ENCODE peak calls at places on chromosomes 1 and 21, in eight cellular contexts. Q is stimulated activated CD4-positive, alpha-beta T cell treated with anti-CD3 and anti-CD28 coated beads, Interleukin-4, amount 100 ng/mL, for 48 hours; F is hepatocyte; O is activated naive CD8-positive, alpha-beta T cell treated with anti-CD3 and anti-CD28 coated beads for 36 hours; D is HT-29; M is activated CD8-positive, alpha-beta memory T cell treated with anti-CD3 and anti-CD28 coated beads for 4 hours; T is NCI-H1417; W is head of caudate nucleus. N is an unnamed sample.

GRCh38 chr21:45542667-45543370 is 579 bp upstream of the SLC19A1 start:
- DNase-seq in T (no peak), W (peak), O (peak), Q (no peak), D (no peak), M (no peak), F (no peak), N (no peak)

GRCh38 chr1:205793959-205794730 is 18.9 kb downstream of the SLC41A1 start:
- DNase-seq in W (no peak), D (no peak), M (no peak), F (no peak), O (no peak), T (no peak), Q (no peak), N (no peak)

GRCh38 chr1:233787599-233787998 is 116.9 kb upstream of the SLC35F3 start:
- DNase-seq in W (no peak), F (no peak), D (no peak), O (no peak), M (no peak), Q (no peak), T (no peak), N (no peak)

GRCh38 chr1:25922633-25923567 is 16.7 kb upstream of the STMN1 start:
- DNase-seq in D (no peak), M (no peak), T (peak), O (peak), W (peak), Q (peak), F (peak), N (no peak)

GRCh38 chr1:85582687-85583354 is 2.3 kb downstream of the CCN1 start:
- DNase-seq in M (no peak), O (no peak), T (no peak), Q (no peak), W (no peak), F (no peak), D (no peak), N (no peak)

GRCh38 chr1:82485591-82486369 is 685.0 kb downstream of the ADGRL2 start:
- DNase-seq in Q (no peak), T (peak), O (no peak), W (peak), D (no peak), M (no peak), F (peak), N (no peak)

GRCh38 chr1:65421341-65422174 is 1.1 kb downstream of the LEPR start:
- DNase-seq in O (no peak), W (no peak), F (no peak), Q (no peak), D (no peak), T (no peak), M (no peak), N (no peak)

GRCh38 chr1:1082239-1083180 is 8.4 kb upstream of the RNF223 start:
- DNase-seq in Q (no peak), W (no peak), F (peak), M (no peak), O (no peak), T (no peak), D (no peak), N (no peak)

GRCh38 chr1:11524465-11525150 is 45.7 kb downstream of the DISP3 start:
- DNase-seq in F (no peak), Q (no peak), D (no peak), M (no peak), W (no peak), T (no peak), O (no peak), N (no peak)

GRCh38 chr1:114333670-114334069 is 177.3 kb downstream of the TRIM33 start:
- DNase-seq in Q (no peak), W (no peak), F (no peak), D (no peak), M (no peak), T (no peak), O (no peak), N (no peak)

GRCh38 chr1:225888898-225889690 is at the start of gene LEFTY1:
- DNase-seq in T (no peak), W (no peak), D (no peak), M (no peak), F (no peak), Q (no peak), O (no peak), N (no peak)

GRCh38 chr21:45294509-45295291 is 7.0 kb upstream of the POFUT2 start:
- DNase-seq in T (no peak), W (no peak), O (no peak), Q (no peak), F (peak), M (no peak), D (no peak), N (no peak)

N was measured in GM19239.